ENCODE peak calls at places on chromosomes 12 and 14, in six cellular contexts. M, V, E, J, P and R are unnamed samples.

GRCh38 chr12:56632701-56633464 is 2.8 kb upstream of the BAZ2A start:
- DNase-seq in E (no peak), V (no peak), M (no peak), P (no peak), J (no peak), R (no peak)

GRCh38 chr14:94171208-94171607 is 2.9 kb upstream of the PPP4R4 start:
- DNase-seq in M (no peak), J (no peak), V (peak; percentile 27), E (no peak), P (no peak), R (no peak)

GRCh38 chr12:107641154-107641553 is 44.4 kb upstream of the PWP1 start:
- DNase-seq in E (no peak), J (no peak), P (no peak), M (no peak), V (no peak), R (no peak)

GRCh38 chr12:27468241-27468640 is 21.7 kb downstream of the SMCO2 start:
- DNase-seq in E (no peak), J (no peak), V (no peak), M (no peak), P (no peak), R (no peak)

GRCh38 chr12:53739285-53740129 is 12.3 kb upstream of the CALCOCO1 start:
- DNase-seq in V (no peak), J (no peak), M (no peak), P (no peak), E (no peak), R (no peak)

GRCh38 chr12:57518920-57519757 is 1.2 kb downstream of the DDIT3 start:
- DNase-seq in V (peak; percentile 80), E (peak; percentile 61), M (no peak), P (peak; percentile 25), J (peak; percentile 56), R (no peak)

GRCh38 chr12:105492591-105492990 is 162.1 kb downstream of the C12orf75 start:
- DNase-seq in V (peak; percentile 83), J (no peak), P (no peak), M (no peak), E (peak; percentile 58), R (no peak)

GRCh38 chr14:65650843-65651242 is 238.3 kb downstream of the FUT8 start:
- DNase-seq in E (no peak), V (no peak), M (no peak), P (no peak), J (no peak), R (no peak)

GRCh38 chr14:23435540-23436326 is at the start of gene MYH7:
- DNase-seq in P (no peak), E (no peak), M (peak; percentile 60), V (no peak), J (no peak), R (no peak)

GRCh38 chr12:57191410-57191809 is 25.2 kb upstream of the NXPH4 start:
- DNase-seq in J (no peak), E (no peak), M (no peak), P (no peak), V (peak; percentile 31), R (no peak)

GRCh38 chr14:97172644-97173043 is 375.5 kb downstream of the VRK1 start:
- DNase-seq in P (no peak), E (no peak), M (no peak), J (no peak), V (no peak), R (no peak)

GRCh38 chr14:51780741-51781140 is 79.7 kb upstream of the GNG2 start:
- DNase-seq in P (no peak), J (no peak), M (no peak), E (no peak), V (peak; percentile 22), R (no peak)

GRCh38 chr12:3379079-3379478 is 111.9 kb upstream of the PRMT8 start:
- DNase-seq in J (no peak), M (no peak), P (no peak), V (no peak), E (no peak), R (no peak)

GRCh38 chr12:130989391-130989790 is 35.7 kb downstream of the ADGRD1 start:
- DNase-seq in V (no peak), J (no peak), M (no peak), P (no peak), E (no peak), R (no peak)

GRCh38 chr12:51533799-51534198 is 57.2 kb upstream of the SCN8A start:
- DNase-seq in P (no peak), J (no peak), V (peak; percentile 19), E (no peak), M (no peak), R (no peak)

GRCh38 chr12:132669166-132669879 is 17.8 kb downstream of the POLE start:
- DNase-seq in J (no peak), V (no peak), P (no peak), E (no peak), M (no peak), R (no peak)

GRCh38 chr14:73462078-73462715 is 3.9 kb upstream of the NUMB start:
- DNase-seq in E (no peak), J (peak; percentile 26), P (no peak), V (peak; percentile 87), M (no peak), R (no peak)

GRCh38 chr14:22748691-22749090 is 17.8 kb upstream of the OXA1L start:
- DNase-seq in M (no peak), V (no peak), P (no peak), J (no peak), E (no peak), R (no peak)

GRCh38 chr12:96247567-96247962 is 53.4 kb downstream of the ELK3 start:
- DNase-seq in M (no peak), J (no peak), E (no peak), P (no peak), V (no peak), R (no peak)

GRCh38 chr12:116508145-116509121 is 50.7 kb upstream of the MAP1LC3B2 start:
- DNase-seq in M (no peak), P (peak; percentile 73), J (peak; percentile 68), E (no peak), V (peak; percentile 42), R (no peak)

GRCh38 chr12:63882844-63883243 is 38.3 kb downstream of the SRGAP1 start:
- DNase-seq in M (no peak), P (peak; percentile 29), E (no peak), V (no peak), J (no peak), R (no peak)

GRCh38 chr12:1041478-1041877 is 50.5 kb downstream of the ERC1 start:
- DNase-seq in E (no peak), V (no peak), J (no peak), M (no peak), P (no peak), R (no peak)

DNA sequence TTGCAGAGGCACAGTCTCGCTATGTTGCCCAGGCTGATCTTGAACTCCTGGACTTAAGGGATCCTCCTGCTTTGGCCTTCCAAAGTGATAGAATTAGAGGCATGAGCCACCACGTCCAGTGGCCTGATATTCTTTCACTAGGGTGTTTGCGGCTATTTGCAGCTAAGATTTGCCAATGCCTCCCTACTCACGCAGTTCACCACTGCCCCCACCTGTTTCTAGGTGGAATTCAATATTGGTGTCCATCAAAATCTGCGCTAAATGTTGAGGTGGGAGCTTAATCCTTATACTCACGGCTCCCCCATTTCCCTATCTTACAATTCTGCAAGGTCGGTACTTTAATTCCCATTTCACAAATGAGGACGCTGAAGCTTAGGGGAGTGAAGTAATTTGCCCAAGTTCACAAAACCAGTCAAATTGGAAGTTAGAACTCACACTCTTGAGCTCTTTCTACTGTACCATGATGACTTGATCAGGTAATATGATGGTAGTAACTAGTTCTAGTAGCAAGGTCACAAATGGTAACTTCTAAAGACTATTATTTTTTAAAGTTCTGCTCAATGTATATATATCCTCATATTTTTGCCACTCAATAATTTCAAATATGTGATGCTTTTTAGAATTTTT is 22.1 kb upstream of the LRRC9 start:
- DNase-seq in P (peak; percentile 39), J (no peak), M (no peak), V (peak; percentile 51), E (no peak), R (no peak)
- TF ChIP-seq CTCF in P (no peak), J (no peak), M (peak; percentile 69), V (peak; percentile 59), E (peak; percentile 71), R (peak; percentile 44)

GRCh38 chr14:58713677-58714076 is 75.9 kb downstream of the DACT1 start:
- DNase-seq in P (no peak), J (no peak), V (no peak), E (no peak), M (no peak), R (no peak)
- TF ChIP-seq CTCF in P (no peak), J (no peak), V (no peak), E (no peak), M (no peak), R (no peak)

DNA sequence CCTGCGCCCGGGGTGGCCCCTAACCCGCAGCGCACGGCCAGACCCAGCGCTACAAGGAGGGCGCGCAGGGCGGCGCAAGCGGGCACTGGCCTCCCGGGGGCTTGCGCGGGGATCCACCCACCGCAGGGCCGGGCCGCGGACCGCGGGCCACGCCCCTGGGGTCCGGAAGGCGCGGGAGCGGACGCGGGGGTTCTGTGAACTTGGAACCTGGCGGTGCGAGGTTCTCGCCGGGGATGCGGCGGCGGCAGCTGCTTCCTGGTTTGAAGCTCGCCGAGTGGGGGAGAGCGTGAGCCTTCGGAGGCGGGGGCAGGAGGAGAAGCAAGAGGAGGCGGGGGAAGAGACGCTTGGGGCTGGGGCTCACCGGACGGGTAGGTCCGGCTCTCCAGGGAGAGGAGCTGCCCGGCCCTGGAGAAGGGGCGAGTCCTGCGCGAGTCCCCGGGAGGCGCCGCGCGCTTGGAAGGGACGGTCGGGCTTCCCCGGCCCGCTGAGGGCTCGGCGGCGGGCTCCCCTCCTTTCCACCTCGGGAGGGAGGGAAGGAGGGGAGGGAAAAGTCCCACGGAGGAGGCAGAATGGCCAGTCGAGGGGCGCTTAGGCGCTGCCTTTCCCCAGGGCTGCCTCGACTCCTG is at the start of gene PRKCH:
- DNase-seq in E (peak; percentile 91), P (peak; percentile 73), V (peak; percentile 11), M (peak; percentile 79), J (peak; percentile 45), R (peak; percentile 91)
- TF ChIP-seq CTCF in E (peak; percentile 46), P (no peak), V (no peak), M (peak; percentile 24), J (no peak), R (peak; percentile 64)

GRCh38 chr14:98605043-98605442 is 667.0 kb downstream of the BCL11B start:
- DNase-seq in J (no peak), M (no peak), V (no peak), P (no peak), E (no peak), R (no peak)
- TF ChIP-seq CTCF in J (no peak), M (no peak), V (no peak), P (no peak), E (no peak), R (no peak)

GRCh38 chr12:50078281-50078680 is 6.9 kb upstream of the SMARCD1 start:
- DNase-seq in J (no peak), M (no peak), P (no peak), E (no peak), V (no peak), R (no peak)

GRCh38 chr12:50077099-50077498 is 8.0 kb upstream of the SMARCD1 start:
- DNase-seq in M (no peak), V (no peak), J (no peak), P (no peak), E (no peak), R (no peak)

GRCh38 chr12:50073712-50074111 is 11.4 kb upstream of the SMARCD1 start:
- DNase-seq in V (no peak), J (no peak), E (no peak), M (no peak), P (no peak), R (no peak)

GRCh38 chr12:50074936-50075807 is 10.0 kb upstream of the SMARCD1 start:
- DNase-seq in E (peak; percentile 71), V (peak; percentile 84), J (peak; percentile 85), M (peak; percentile 88), P (peak; percentile 93), R (peak; percentile 81)

GRCh38 chr12:50075808-50076170 is 9.4 kb upstream of the SMARCD1 start:
- DNase-seq in E (no peak), P (no peak), V (no peak), J (no peak), M (no peak), R (no peak)
- TF ChIP-seq CTCF in E (no peak), P (no peak), V (no peak), J (no peak), M (no peak), R (no peak)